ENCODE peak calls at places on chromosomes 13 and 19, in seven cellular contexts. A, X, Y, D, L, V and R are unnamed samples.

GRCh38 chr19:52237771-52238400 is 31.5 kb upstream of the ZNF766 start:
- DNase-seq in A (peak; percentile 72), X (peak; percentile 55), Y (peak; percentile 87), D (peak; percentile 32), L (peak; percentile 76), V (peak; percentile 79), R (peak; percentile 65)

GRCh38 chr13:103354189-103354588 is 288.0 kb upstream of the SLC10A2 start:
- DNase-seq in A (no peak), X (peak; percentile 4), Y (no peak), D (no peak), L (no peak), V (no peak), R (no peak)

GRCh38 chr13:74131206-74131605 is 3.0 kb downstream of the KLF12 start:
- DNase-seq in A (no peak), X (no peak), Y (no peak), D (no peak), L (no peak), V (no peak), R (peak; percentile 11)

GRCh38 chr13:32314968-32315254 is 252 bp downstream of the ZAR1L start:
- DNase-seq in A (no peak), X (peak; percentile 43), Y (peak; percentile 74), D (peak; percentile 58), L (peak; percentile 24), V (peak; percentile 37), R (peak; percentile 43)

GRCh38 chr13:31790992-31791391 is 51.7 kb downstream of the RXFP2 start:
- DNase-seq in A (no peak), X (no peak), Y (no peak), D (no peak), L (no peak), V (no peak), R (no peak)

GRCh38 chr19:49597703-49597974 is 6.7 kb downstream of the PRR12 start:
- DNase-seq in A (no peak), X (no peak), Y (no peak), D (no peak), L (no peak), V (no peak), R (no peak)

GRCh38 chr13:78413887-78414553 is 189.3 kb downstream of the POU4F1 start:
- DNase-seq in A (no peak), X (no peak), Y (no peak), D (no peak), L (no peak), V (no peak), R (no peak)

GRCh38 chr19:8233370-8233769 is 24.2 kb downstream of the CERS4 start:
- DNase-seq in A (no peak), X (no peak), Y (no peak), D (no peak), L (no peak), V (no peak), R (no peak)

GRCh38 chr13:71860547-71861131 is 6.4 kb downstream of the DACH1 start:
- DNase-seq in A (no peak), X (no peak), Y (no peak), D (no peak), L (peak; percentile 80), V (no peak), R (no peak)

GRCh38 chr13:52001120-52001731 is 10.0 kb downstream of the ATP7B start:
- DNase-seq in A (no peak), X (no peak), Y (no peak), D (no peak), L (peak; percentile 84), V (no peak), R (no peak)

GRCh38 chr13:49026851-49027250 is 51.1 kb downstream of the FNDC3A start:
- DNase-seq in A (no peak), X (no peak), Y (no peak), D (no peak), L (no peak), V (no peak), R (no peak)

GRCh38 chr13:111542530-111543341 is 222.3 kb downstream of the TEX29 start:
- DNase-seq in A (no peak), X (no peak), Y (no peak), D (no peak), L (no peak), V (no peak), R (no peak)

GRCh38 chr13:26697069-26697955 is 63.3 kb downstream of the GPR12 start:
- DNase-seq in A (no peak), X (no peak), Y (no peak), D (no peak), L (no peak), V (no peak), R (no peak)